ENCODE peak calls at places on chromosomes 1 and 21, in ten cellular contexts. F is M059J; N is BJ; O is nephron progenitor cell; S is heart left ventricle; X is MV-4-11; K is stimulated activated naive B cell treated with anti-CD40 and anti-IgM and Interleukin-4, amounts not matched to agents 10 μg/mL and 1 μg/mL and 100 μg/mL, for 72 hours; P is GM12864; I is cardiac muscle cell; C is activated CD8-positive, alpha-beta memory T cell treated with anti-CD3 and anti-CD28 coated beads for 48 hours. G is an unnamed sample.

GRCh38 chr1:100896481-100896982 is 642 bp downstream of the SLC30A7 start:
- DNase-seq in F (peak), N (no peak), O (peak), S (no peak), X (peak), K (peak), P (peak), I (peak), C (peak), G (peak)

GRCh38 chr1:169484683-169485426 is 889 bp downstream of the SLC19A2 start:
- DNase-seq in F (peak), N (no peak), O (no peak), S (peak), X (peak), K (peak), P (no peak), I (peak), C (no peak), G (peak)

GRCh38 chr21:45209046-45209445 is 78.6 kb downstream of the POFUT2 start:
- DNase-seq in F (peak), N (peak), O (no peak), S (no peak), X (no peak), K (no peak), P (no peak), I (peak), C (no peak), G (peak)

GRCh38 chr1:203636306-203636705 is 9.7 kb downstream of the ATP2B4 start:
- DNase-seq in F (peak), N (no peak), O (no peak), S (no peak), X (no peak), K (no peak), P (no peak), I (no peak), C (no peak), G (peak)

GRCh38 chr1:84996846-84997666 is at the start of gene MCOLN2:
- DNase-seq in F (peak), N (no peak), O (peak), S (peak), X (no peak), K (peak), P (no peak), I (peak), C (no peak), G (no peak)

GRCh38 chr1:36365310-36365895 is 20.3 kb downstream of the STK40 start:
- DNase-seq in F (peak), N (no peak), O (no peak), S (no peak), X (peak), K (no peak), P (no peak), I (peak), C (no peak), G (peak)

GRCh38 chr1:40185951-40186864 is 25.0 kb downstream of the RLF start:
- DNase-seq in F (peak), N (no peak), O (no peak), S (no peak), X (peak), K (peak), P (peak), I (peak), C (peak), G (peak)

GRCh38 chr21:37358392-37358791 is 8.2 kb upstream of the DYRK1A start:
- DNase-seq in F (no peak), N (no peak), O (no peak), S (peak), X (peak), K (no peak), P (no peak), I (peak), C (no peak), G (no peak)

GRCh38 chr1:171754381-171754705 is 12.5 kb upstream of the VAMP4 start:
- DNase-seq in F (peak), N (peak), O (no peak), S (no peak), X (no peak), K (no peak), P (no peak), I (peak), C (no peak), G (peak)

GRCh38 chr1:232620356-232620841 is 9.5 kb downstream of the SIPA1L2 start:
- DNase-seq in F (peak), N (no peak), O (no peak), S (no peak), X (peak), K (no peak), P (no peak), I (peak), C (no peak), G (peak)

GRCh38 chr1:1123581-1124507 is 8.0 kb upstream of the C1orf159 start:
- DNase-seq in F (no peak), N (no peak), O (no peak), S (peak), X (peak), K (no peak), P (no peak), I (peak), C (no peak), G (no peak)

GRCh38 chr1:94142022-94142421 is 21.1 kb upstream of the ABCA4 start:
- DNase-seq in F (peak), N (peak), O (no peak), S (no peak), X (no peak), K (no peak), P (no peak), I (peak), C (no peak), G (no peak)

GRCh38 chr21:44914176-44914874 is 6.4 kb downstream of the ITGB2 start:
- DNase-seq in F (no peak), N (no peak), O (no peak), S (peak), X (peak), K (no peak), P (no peak), I (no peak), C (peak), G (no peak)

GRCh38 chr1:164579346-164579745 is 20.4 kb downstream of the PBX1 start:
- DNase-seq in F (no peak), N (no peak), O (no peak), S (no peak), X (no peak), K (no peak), P (no peak), I (no peak), C (no peak), G (no peak)

GRCh38 chr1:58528518-58528917 is 18.0 kb downstream of the OMA1 start:
- DNase-seq in F (peak), N (peak), O (no peak), S (no peak), X (no peak), K (no peak), P (no peak), I (peak), C (no peak), G (peak)

GRCh38 chr1:8343044-8343443 is 25.1 kb downstream of the SLC45A1 start:
- DNase-seq in F (no peak), N (no peak), O (no peak), S (peak), X (no peak), K (no peak), P (no peak), I (no peak), C (no peak), G (no peak)

GRCh38 chr1:87120779-87121178 is 206.3 kb downstream of the HS2ST1 start:
- DNase-seq in F (no peak), N (no peak), O (no peak), S (no peak), X (no peak), K (no peak), P (no peak), I (no peak), C (no peak), G (no peak)

GRCh38 chr1:177780096-177780700 is 189.7 kb downstream of the SEC16B start:
- DNase-seq in F (peak), N (no peak), O (no peak), S (no peak), X (peak), K (no peak), P (no peak), I (peak), C (no peak), G (peak)

GRCh38 chr1:57066980-57067615 is 101.3 kb upstream of the C8B start:
- DNase-seq in F (no peak), N (no peak), O (no peak), S (no peak), X (no peak), K (no peak), P (no peak), I (no peak), C (no peak), G (no peak)

GRCh38 chr1:169133801-169134558 is 27.5 kb downstream of the ATP1B1 start:
- DNase-seq in F (no peak), N (no peak), O (no peak), S (no peak), X (no peak), K (no peak), P (no peak), I (peak), C (no peak), G (peak)

GRCh38 chr1:201582977-201583376 is 44.0 kb downstream of the NAV1 start:
- DNase-seq in F (no peak), N (no peak), O (no peak), S (no peak), X (no peak), K (no peak), P (no peak), I (no peak), C (no peak), G (no peak)

GRCh38 chr1:152577168-152577567 is 3.1 kb downstream of the LCE3D start:
- DNase-seq in F (no peak), N (no peak), O (no peak), S (no peak), X (peak), K (no peak), P (peak), I (no peak), C (no peak), G (no peak)

G was measured in amniotic epithelial cell.